ENCODE peak calls at places on chromosomes 12 and 14, in eight cellular contexts. One of them, this sample, is unnamed.

GRCh38 chr12:45425426-45425825 is 209.5 kb downstream of the ANO6 start:
- DNase-seq in endothelial cell of umbilical vein: no peak
- DNase-seq in thyroid gland: no peak
- DNase-seq in HCT116: no peak
- DNase-seq in HepG2: no peak
- DNase-seq in ovary: no peak
- DNase-seq in upper lobe of left lung: no peak
- DNase-seq in sigmoid colon: no peak
- DNase-seq in this sample: no peak

GRCh38 chr12:83848702-83849101 is 1063.9 kb downstream of the SLC6A15 start:
- DNase-seq in upper lobe of left lung: no peak
- DNase-seq in HCT116: no peak
- DNase-seq in sigmoid colon: no peak
- DNase-seq in endothelial cell of umbilical vein: no peak
- DNase-seq in thyroid gland: no peak
- DNase-seq in ovary: no peak
- DNase-seq in HepG2: no peak
- DNase-seq in this sample: no peak

GRCh38 chr14:70555890-70556289 is 21.1 kb upstream of the ADAM20 start:
- DNase-seq in thyroid gland: peak
- DNase-seq in HepG2: no peak
- DNase-seq in ovary: peak
- DNase-seq in HCT116: no peak
- DNase-seq in upper lobe of left lung: peak
- DNase-seq in endothelial cell of umbilical vein: no peak
- DNase-seq in sigmoid colon: no peak
- DNase-seq in this sample: no peak

GRCh38 chr12:124452576-124453391 is 114.6 kb downstream of the NCOR2 start:
- DNase-seq in ovary: no peak
- DNase-seq in thyroid gland: no peak
- DNase-seq in sigmoid colon: no peak
- DNase-seq in HepG2: no peak
- DNase-seq in upper lobe of left lung: no peak
- DNase-seq in HCT116: no peak
- DNase-seq in endothelial cell of umbilical vein: no peak
- DNase-seq in this sample: no peak

GRCh38 chr14:23571701-23572523 is 4.3 kb upstream of the AP1G2 start:
- DNase-seq in HCT116: no peak
- DNase-seq in sigmoid colon: peak
- DNase-seq in thyroid gland: no peak
- DNase-seq in ovary: no peak
- DNase-seq in endothelial cell of umbilical vein: no peak
- DNase-seq in HepG2: no peak
- DNase-seq in upper lobe of left lung: no peak
- DNase-seq in this sample: no peak

GRCh38 chr14:72887514-72887913 is 6.4 kb downstream of the DPF3 start:
- DNase-seq in sigmoid colon: no peak
- DNase-seq in upper lobe of left lung: no peak
- DNase-seq in HepG2: no peak
- DNase-seq in HCT116: no peak
- DNase-seq in thyroid gland: no peak
- DNase-seq in ovary: no peak
- DNase-seq in endothelial cell of umbilical vein: no peak
- DNase-seq in this sample: no peak

GRCh38 chr14:100605706-100606686 is 18.8 kb upstream of the BEGAIN start:
- DNase-seq in HCT116: no peak
- DNase-seq in HepG2: no peak
- DNase-seq in upper lobe of left lung: no peak
- DNase-seq in ovary: peak
- DNase-seq in endothelial cell of umbilical vein: no peak
- DNase-seq in sigmoid colon: peak
- DNase-seq in thyroid gland: no peak
- DNase-seq in this sample: no peak

GRCh38 chr12:59710964-59711363 is 115.1 kb downstream of the SLC16A7 start:
- DNase-seq in endothelial cell of umbilical vein: no peak
- DNase-seq in sigmoid colon: no peak
- DNase-seq in thyroid gland: no peak
- DNase-seq in HCT116: no peak
- DNase-seq in ovary: no peak
- DNase-seq in upper lobe of left lung: no peak
- DNase-seq in HepG2: no peak
- DNase-seq in this sample: no peak

GRCh38 chr12:115942346-115942745 is 335.1 kb downstream of the MED13L start:
- DNase-seq in ovary: no peak
- DNase-seq in sigmoid colon: no peak
- DNase-seq in endothelial cell of umbilical vein: no peak
- DNase-seq in thyroid gland: no peak
- DNase-seq in upper lobe of left lung: no peak
- DNase-seq in HepG2: no peak
- DNase-seq in HCT116: no peak
- DNase-seq in this sample: no peak

GRCh38 chr14:93266127-93266526 is 59.1 kb downstream of the UBR7 start:
- DNase-seq in HepG2: no peak
- DNase-seq in sigmoid colon: no peak
- DNase-seq in endothelial cell of umbilical vein: no peak
- DNase-seq in upper lobe of left lung: no peak
- DNase-seq in ovary: no peak
- DNase-seq in thyroid gland: no peak
- DNase-seq in HCT116: no peak
- DNase-seq in this sample: no peak

GRCh38 chr14:80504781-80505180 is 293.5 kb upstream of the DIO2 start:
- DNase-seq in HCT116: no peak
- DNase-seq in HepG2: no peak
- DNase-seq in endothelial cell of umbilical vein: no peak
- DNase-seq in upper lobe of left lung: no peak
- DNase-seq in ovary: no peak
- DNase-seq in sigmoid colon: no peak
- DNase-seq in thyroid gland: no peak
- DNase-seq in this sample: no peak

GRCh38 chr14:38129705-38130104 is 78.0 kb upstream of the SSTR1 start:
- DNase-seq in upper lobe of left lung: no peak
- DNase-seq in HCT116: no peak
- DNase-seq in endothelial cell of umbilical vein: no peak
- DNase-seq in HepG2: no peak
- DNase-seq in sigmoid colon: no peak
- DNase-seq in ovary: no peak
- DNase-seq in thyroid gland: no peak
- DNase-seq in this sample: no peak

GRCh38 chr12:106582661-106583577 is at the start of gene RFX4:
- DNase-seq in endothelial cell of umbilical vein: no peak
- DNase-seq in HCT116: no peak
- DNase-seq in HepG2: no peak
- DNase-seq in upper lobe of left lung: no peak
- DNase-seq in thyroid gland: no peak
- DNase-seq in sigmoid colon: no peak
- DNase-seq in ovary: no peak
- DNase-seq in this sample: no peak

GRCh38 chr12:104653730-104654328 is 197.1 kb downstream of the CHST11 start:
- DNase-seq in upper lobe of left lung: no peak
- DNase-seq in ovary: no peak
- DNase-seq in HCT116: no peak
- DNase-seq in HepG2: peak
- DNase-seq in thyroid gland: no peak
- DNase-seq in endothelial cell of umbilical vein: no peak
- DNase-seq in sigmoid colon: no peak
- DNase-seq in this sample: peak

GRCh38 chr12:53586745-53587144 is 39.4 kb downstream of the ATF7 start:
- DNase-seq in thyroid gland: no peak
- DNase-seq in sigmoid colon: no peak
- DNase-seq in endothelial cell of umbilical vein: no peak
- DNase-seq in upper lobe of left lung: no peak
- DNase-seq in HepG2: no peak
- DNase-seq in HCT116: no peak
- DNase-seq in ovary: no peak
- DNase-seq in this sample: no peak

GRCh38 chr14:58151264-58151700 is 731 bp downstream of the ARMH4 start:
- DNase-seq in HCT116: no peak
- DNase-seq in sigmoid colon: no peak
- DNase-seq in endothelial cell of umbilical vein: peak
- DNase-seq in thyroid gland: no peak
- DNase-seq in HepG2: peak
- DNase-seq in ovary: peak
- DNase-seq in upper lobe of left lung: no peak
- DNase-seq in this sample: no peak

GRCh38 chr12:12714276-12715001 is 2.7 kb upstream of the CDKN1B start:
- DNase-seq in thyroid gland: peak
- DNase-seq in sigmoid colon: no peak
- DNase-seq in HCT116: no peak
- DNase-seq in ovary: peak
- DNase-seq in upper lobe of left lung: peak
- DNase-seq in endothelial cell of umbilical vein: peak
- DNase-seq in HepG2: no peak
- DNase-seq in this sample: peak
- TF ChIP-seq CTCF in thyroid gland: peak
- TF ChIP-seq CTCF in sigmoid colon: no peak
- TF ChIP-seq CTCF in HCT116: peak
- TF ChIP-seq CTCF in ovary: no peak
- TF ChIP-seq CTCF in upper lobe of left lung: no peak
- TF ChIP-seq CTCF in endothelial cell of umbilical vein: peak
- TF ChIP-seq CTCF in HepG2: peak
- TF ChIP-seq CTCF in this sample: no peak

DNA sequence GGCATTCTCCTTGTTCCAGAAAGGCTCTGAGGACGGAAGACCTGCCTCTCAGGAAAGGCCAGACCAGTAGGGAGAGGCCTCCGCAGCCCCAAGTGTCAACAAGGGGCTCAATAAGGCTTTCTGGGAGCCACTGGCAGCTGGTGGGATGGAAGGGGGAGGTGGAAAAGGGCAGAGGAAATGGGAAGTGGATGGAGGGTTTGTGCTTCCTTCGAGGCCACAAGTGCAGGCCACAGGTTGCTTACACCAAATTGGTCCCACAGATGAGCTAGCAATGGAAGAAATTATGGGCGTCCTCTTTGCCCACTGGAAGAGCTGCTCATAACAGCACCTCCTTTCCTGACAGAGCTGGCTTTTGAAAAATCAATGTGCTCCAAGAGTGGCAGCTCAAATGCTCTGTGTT is 28.2 kb downstream of the P2RX4 start:
- DNase-seq in thyroid gland: no peak
- DNase-seq in HepG2: no peak
- DNase-seq in ovary: no peak
- DNase-seq in HCT116: no peak
- DNase-seq in sigmoid colon: no peak
- DNase-seq in upper lobe of left lung: no peak
- DNase-seq in endothelial cell of umbilical vein: no peak
- DNase-seq in this sample: no peak
- TF ChIP-seq POLR2A in thyroid gland: no peak
- TF ChIP-seq POLR2A in HepG2: no peak
- TF ChIP-seq POLR2A in ovary: no peak
- TF ChIP-seq POLR2A in HCT116: no peak
- TF ChIP-seq POLR2A in sigmoid colon: no peak
- TF ChIP-seq POLR2A in upper lobe of left lung: no peak
- TF ChIP-seq POLR2A in endothelial cell of umbilical vein: no peak
- TF ChIP-seq POLR2A in this sample: no peak

DNA sequence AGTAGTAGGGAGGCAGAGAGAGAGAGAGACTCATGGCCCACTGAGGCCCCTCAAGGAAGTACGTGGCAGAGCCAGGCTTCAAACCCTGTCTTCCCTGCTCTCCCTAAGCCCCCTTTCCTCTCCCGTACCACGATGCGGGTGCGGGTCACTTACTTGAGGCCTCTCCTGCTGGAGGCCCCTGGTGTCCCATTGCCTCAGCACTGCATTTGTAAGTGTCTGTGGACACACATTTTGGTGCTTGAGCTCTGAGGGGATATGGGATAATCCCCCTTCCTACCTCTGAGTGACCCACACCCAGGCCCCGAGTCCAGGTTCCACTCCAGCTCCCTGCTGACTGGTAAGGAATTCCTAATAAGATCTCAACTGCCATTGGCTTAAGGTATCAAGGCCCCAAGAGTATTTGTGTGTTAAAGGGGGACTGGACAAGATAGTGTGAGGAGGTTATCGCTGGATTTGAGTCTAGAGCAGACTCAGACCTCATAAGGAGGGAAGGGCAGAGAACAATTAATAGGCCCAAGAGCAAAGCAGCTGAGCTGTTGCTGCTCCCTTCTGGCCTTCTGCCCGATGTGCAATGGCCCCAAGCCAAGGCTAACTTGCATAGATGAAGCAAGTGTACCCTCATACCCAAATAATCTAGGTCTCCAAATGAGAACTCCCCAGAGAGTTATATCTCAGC is 71.9 kb downstream of the CRACR2A start:
- DNase-seq in HCT116: no peak
- DNase-seq in ovary: peak
- DNase-seq in sigmoid colon: no peak
- DNase-seq in upper lobe of left lung: no peak
- DNase-seq in thyroid gland: peak
- DNase-seq in endothelial cell of umbilical vein: peak
- DNase-seq in HepG2: no peak
- DNase-seq in this sample: no peak
- TF ChIP-seq CTCF in HCT116: no peak
- TF ChIP-seq CTCF in ovary: no peak
- TF ChIP-seq CTCF in sigmoid colon: no peak
- TF ChIP-seq CTCF in upper lobe of left lung: no peak
- TF ChIP-seq CTCF in thyroid gland: peak
- TF ChIP-seq CTCF in endothelial cell of umbilical vein: peak
- TF ChIP-seq CTCF in HepG2: peak
- TF ChIP-seq CTCF in this sample: no peak

GRCh38 chr12:131943876-131944275 is 5.9 kb upstream of the EP400 start:
- DNase-seq in sigmoid colon: peak
- DNase-seq in ovary: no peak
- DNase-seq in HepG2: no peak
- DNase-seq in endothelial cell of umbilical vein: no peak
- DNase-seq in upper lobe of left lung: no peak
- DNase-seq in thyroid gland: no peak
- DNase-seq in HCT116: no peak
- DNase-seq in this sample: no peak

GRCh38 chr12:131941987-131942341 is 7.8 kb upstream of the EP400 start:
- DNase-seq in upper lobe of left lung: no peak
- DNase-seq in thyroid gland: no peak
- DNase-seq in ovary: peak
- DNase-seq in HCT116: no peak
- DNase-seq in HepG2: no peak
- DNase-seq in sigmoid colon: peak
- DNase-seq in endothelial cell of umbilical vein: no peak
- DNase-seq in this sample: no peak

GRCh38 chr12:131944601-131945251 is 5.0 kb upstream of the EP400 start:
- DNase-seq in ovary: peak
- DNase-seq in sigmoid colon: peak
- DNase-seq in thyroid gland: no peak
- DNase-seq in endothelial cell of umbilical vein: no peak
- DNase-seq in upper lobe of left lung: no peak
- DNase-seq in HepG2: no peak
- DNase-seq in HCT116: no peak
- DNase-seq in this sample: peak

GRCh38 chr12:131942671-131943070 is 7.1 kb upstream of the EP400 start:
- DNase-seq in sigmoid colon: peak
- DNase-seq in upper lobe of left lung: no peak
- DNase-seq in HCT116: no peak
- DNase-seq in ovary: peak
- DNase-seq in HepG2: no peak
- DNase-seq in thyroid gland: no peak
- DNase-seq in endothelial cell of umbilical vein: no peak
- DNase-seq in this sample: no peak

DNA sequence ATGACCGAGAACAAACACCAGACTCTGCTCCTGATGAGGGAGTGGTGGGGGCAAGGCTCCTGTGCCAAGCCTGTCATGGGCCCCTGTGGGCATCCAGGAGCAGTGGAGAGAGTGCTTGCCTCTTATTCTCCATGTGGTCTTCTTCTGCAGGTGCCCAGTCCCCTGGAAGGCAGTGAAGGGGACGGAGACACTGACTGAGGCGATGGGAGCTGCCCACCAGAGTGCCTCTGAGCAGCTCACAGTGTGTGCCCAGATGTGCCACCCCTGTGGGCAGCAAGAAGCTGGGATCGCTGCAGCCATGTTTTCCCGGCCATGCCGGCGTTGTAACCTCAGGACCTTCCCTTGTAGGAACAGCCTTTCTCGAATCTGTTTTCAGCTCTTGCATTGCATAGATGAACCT is 6.4 kb upstream of the EP400 start:
- DNase-seq in endothelial cell of umbilical vein: no peak
- DNase-seq in upper lobe of left lung: no peak
- DNase-seq in HCT116: no peak
- DNase-seq in sigmoid colon: peak
- DNase-seq in HepG2: no peak
- DNase-seq in ovary: peak
- DNase-seq in thyroid gland: no peak
- DNase-seq in this sample: no peak
- TF ChIP-seq POLR2A in endothelial cell of umbilical vein: no peak
- TF ChIP-seq POLR2A in upper lobe of left lung: no peak
- TF ChIP-seq POLR2A in HCT116: no peak
- TF ChIP-seq POLR2A in sigmoid colon: no peak
- TF ChIP-seq POLR2A in HepG2: no peak
- TF ChIP-seq POLR2A in ovary: no peak
- TF ChIP-seq POLR2A in thyroid gland: no peak
- TF ChIP-seq POLR2A in this sample: no peak

This sample was measured in NB4.